ENCODE peak calls at places on chromosomes 16 and 17, in ten cellular contexts. X is Jurkat, Clone E6-1; V is HT1080; M is iPS-NIHi11; Y is hepatic stellate cell; F is KG1; C is GM12864; E is stimulated activated CD4-positive, alpha-beta T cell treated with anti-CD3 and anti-CD28 coated beads, TNF-alpha, amount 100 ng/mL, for 24 hours; Z is HEK293T; J is mesenteric fat pad. G is an unnamed sample.

GRCh38 chr17:17382901-17383300 is 79.7 kb downstream of the NT5M start:
- DNase-seq in X (no peak), V (no peak), M (no peak), Y (no peak), F (no peak), C (no peak), E (no peak), Z (no peak), J (no peak), G (no peak)

GRCh38 chr17:27893834-27894503 is 804 bp upstream of the LYRM9 start:
- DNase-seq in X (no peak), V (no peak), M (no peak), Y (no peak), F (no peak), C (no peak), E (no peak), Z (no peak), J (no peak), G (no peak)

GRCh38 chr17:57541472-57542394 is 203.4 kb downstream of the CCDC182 start:
- DNase-seq in X (no peak), V (peak), M (no peak), Y (peak), F (no peak), C (no peak), E (no peak), Z (peak), J (no peak), G (peak)

GRCh38 chr17:77728871-77729270 is 229.6 kb upstream of the TNRC6C start:
- DNase-seq in X (no peak), V (no peak), M (no peak), Y (no peak), F (no peak), C (no peak), E (no peak), Z (no peak), J (peak), G (no peak)

GRCh38 chr17:61436273-61436672 is 15.9 kb upstream of the TBX4 start:
- DNase-seq in X (no peak), V (no peak), M (no peak), Y (no peak), F (no peak), C (no peak), E (no peak), Z (no peak), J (no peak), G (no peak)

GRCh38 chr16:22635345-22635744 is 124.7 kb downstream of the NPIPB5 start:
- DNase-seq in X (no peak), V (no peak), M (peak), Y (no peak), F (no peak), C (no peak), E (no peak), Z (no peak), J (no peak), G (no peak)

GRCh38 chr17:42459256-42459982 is 741 bp downstream of the ATP6V0A1 start:
- DNase-seq in X (no peak), V (peak), M (peak), Y (peak), F (no peak), C (no peak), E (peak), Z (peak), J (no peak), G (peak)

GRCh38 chr17:61490540-61490975 is 38.3 kb downstream of the TBX4 start:
- DNase-seq in X (no peak), V (peak), M (no peak), Y (peak), F (no peak), C (no peak), E (no peak), Z (no peak), J (peak), G (no peak)

GRCh38 chr16:77589071-77589755 is 133.1 kb upstream of the NUDT7 start:
- DNase-seq in X (no peak), V (no peak), M (no peak), Y (no peak), F (no peak), C (no peak), E (no peak), Z (no peak), J (no peak), G (no peak)

GRCh38 chr17:40443196-40443987 is at the start of gene IGFBP4:
- DNase-seq in X (no peak), V (no peak), M (peak), Y (peak), F (peak), C (peak), E (peak), Z (peak), J (no peak), G (peak)

GRCh38 chr16:58195771-58196170 is 2.1 kb downstream of the CSNK2A2 start:
- DNase-seq in X (no peak), V (no peak), M (no peak), Y (no peak), F (no peak), C (no peak), E (no peak), Z (no peak), J (no peak), G (no peak)